ENCODE peak calls at places on chromosomes 12 and 14, in eight cellular contexts. R is cardiac muscle cell, E is LNCaP clone FGC, D is SK-N-SH, Y is AG04450, V is glutamatergic neuron, A is AG10803, K is pancreas. Z is an unnamed sample.
A peak's percentile ranks its signal among the peaks of the same experiment; 100 is the strongest.

GRCh38 chr14:23067847-23068791 is 10.8 kb upstream of the CDH24 start:
- DNase-seq in R (no peak), E (no peak), D (no peak), Y (no peak), V (no peak), A (no peak), K (no peak), Z (no peak)

GRCh38 chr12:54282949-54283593 is 2.5 kb downstream of the HNRNPA1 start:
- DNase-seq in R (no peak), E (no peak), D (no peak), Y (no peak), V (no peak), A (no peak), K (no peak), Z (no peak)

GRCh38 chr12:120790114-120790513 is 64.5 kb downstream of the ACADS start:
- DNase-seq in R (no peak), E (no peak), D (no peak), Y (no peak), V (no peak), A (no peak), K (no peak), Z (no peak)

GRCh38 chr14:87745507-87746118 is 247.4 kb downstream of the GALC start:
- DNase-seq in R (peak; percentile 40), E (peak; percentile 8), D (peak; percentile 52), Y (no peak), V (peak; percentile 52), A (peak; percentile 50), K (no peak), Z (no peak)

GRCh38 chr12:90287585-90287984 is 578.9 kb upstream of the ATP2B1 start:
- DNase-seq in R (no peak), E (no peak), D (no peak), Y (no peak), V (no peak), A (no peak), K (no peak), Z (no peak)

GRCh38 chr14:67633451-67634154 is 13.9 kb downstream of the ARG2 start:
- DNase-seq in R (no peak), E (no peak), D (no peak), Y (no peak), V (no peak), A (no peak), K (no peak), Z (no peak)

GRCh38 chr14:67641902-67642749 is 22.4 kb downstream of the ARG2 start:
- DNase-seq in R (no peak), E (no peak), D (no peak), Y (no peak), V (no peak), A (no peak), K (no peak), Z (no peak)

GRCh38 chr12:68264864-68265256 is 11.5 kb upstream of the IL22 start:
- DNase-seq in R (peak; percentile 69), E (no peak), D (no peak), Y (no peak), V (no peak), A (peak; percentile 72), K (no peak), Z (no peak)

GRCh38 chr14:59679872-59680271 is 103.3 kb upstream of the CCDC175 start:
- DNase-seq in R (no peak), E (no peak), D (no peak), Y (no peak), V (no peak), A (peak; percentile 3), K (no peak), Z (no peak)

GRCh38 chr12:23824358-23824757 is 125.1 kb downstream of the SOX5 start:
- DNase-seq in R (no peak), E (no peak), D (no peak), Y (no peak), V (no peak), A (no peak), K (peak; percentile 17), Z (no peak)

GRCh38 chr12:130813436-130813835 is 25.6 kb downstream of the STX2 start:
- DNase-seq in R (no peak), E (no peak), D (no peak), Y (no peak), V (peak; percentile 59), A (no peak), K (no peak), Z (no peak)

GRCh38 chr12:132053338-132054330 is 90.5 kb downstream of the DDX51 start:
- DNase-seq in R (no peak), E (no peak), D (no peak), Y (no peak), V (no peak), A (no peak), K (no peak), Z (no peak)

GRCh38 chr12:118402251-118402650 is 25.9 kb downstream of the SUDS3 start:
- DNase-seq in R (peak; percentile 45), E (no peak), D (no peak), Y (peak; percentile 60), V (no peak), A (peak; percentile 85), K (no peak), Z (no peak)

GRCh38 chr12:37548266-37548805 is 768.2 kb upstream of the ALG10B start:
- DNase-seq in R (no peak), E (no peak), D (no peak), Y (no peak), V (no peak), A (no peak), K (no peak), Z (no peak)

GRCh38 chr12:111828338-111828979 is 13.6 kb upstream of the MAPKAPK5 start:
- DNase-seq in R (no peak), E (no peak), D (no peak), Y (no peak), V (no peak), A (no peak), K (no peak), Z (no peak)

GRCh38 chr12:124655317-124656213 is 88.2 kb upstream of the NCOR2 start:
- DNase-seq in R (peak; percentile 98), E (no peak), D (peak; percentile 83), Y (peak; percentile 74), V (peak; percentile 87), A (peak; percentile 94), K (peak; percentile 64), Z (no peak)

GRCh38 chr14:95418858-95419257 is 97.6 kb downstream of the SYNE3 start:
- DNase-seq in R (no peak), E (no peak), D (no peak), Y (no peak), V (no peak), A (no peak), K (no peak), Z (no peak)

GRCh38 chr12:16220120-16220519 is 57.4 kb downstream of the SLC15A5 start:
- DNase-seq in R (no peak), E (no peak), D (no peak), Y (no peak), V (no peak), A (no peak), K (no peak), Z (no peak)

GRCh38 chr12:16218934-16219718 is 58.4 kb downstream of the SLC15A5 start:
- DNase-seq in R (no peak), E (no peak), D (no peak), Y (no peak), V (no peak), A (no peak), K (no peak), Z (no peak)

GRCh38 chr12:16224196-16224595 is 53.3 kb downstream of the SLC15A5 start:
- DNase-seq in R (no peak), E (no peak), D (no peak), Y (no peak), V (no peak), A (no peak), K (no peak), Z (no peak)

GRCh38 chr12:16225692-16226091 is 51.8 kb downstream of the SLC15A5 start:
- DNase-seq in R (no peak), E (no peak), D (no peak), Y (no peak), V (no peak), A (no peak), K (no peak), Z (no peak)

DNA sequence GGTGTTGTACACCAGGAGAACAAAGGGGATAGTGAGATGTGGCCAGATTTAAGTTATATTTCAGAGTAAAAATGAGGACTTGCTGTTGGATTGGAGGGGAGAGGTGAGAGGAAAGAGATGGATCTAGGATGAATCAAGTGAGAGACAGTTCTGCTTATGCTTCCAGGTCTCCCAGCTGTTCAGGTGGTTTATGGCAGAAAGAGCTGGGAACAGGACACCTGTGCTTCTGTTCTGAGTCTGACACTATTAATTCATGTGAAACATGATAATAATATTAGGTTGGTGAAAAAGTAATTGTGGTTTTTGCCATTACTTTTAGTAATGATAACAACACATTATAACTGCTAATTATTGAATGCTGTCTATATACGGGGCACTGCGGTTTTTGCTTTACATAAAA is 55.7 kb downstream of the SLC15A5 start:
- DNase-seq in R (no peak), E (no peak), D (no peak), Y (no peak), V (no peak), A (no peak), K (no peak), Z (no peak)
- TF ChIP-seq CTCF in R (no peak), E (no peak), D (no peak), Y (no peak), V (no peak), A (no peak), K (no peak), Z (no peak)

GRCh38 chr14:97713023-97713422 is 915.8 kb downstream of the VRK1 start:
- DNase-seq in R (no peak), E (no peak), D (no peak), Y (no peak), V (no peak), A (no peak), K (no peak), Z (no peak)
- TF ChIP-seq CTCF in R (no peak), E (no peak), D (no peak), Y (no peak), V (no peak), A (no peak), K (no peak), Z (no peak)

GRCh38 chr14:99745307-99745951 is 47.8 kb upstream of the EML1 start:
- DNase-seq in R (no peak), E (no peak), D (no peak), Y (peak; percentile 97), V (no peak), A (peak; percentile 43), K (no peak), Z (no peak)

GRCh38 chr14:99744873-99745224 is 48.4 kb upstream of the EML1 start:
- DNase-seq in R (no peak), E (no peak), D (no peak), Y (no peak), V (no peak), A (no peak), K (no peak), Z (no peak)

GRCh38 chr14:99742074-99742473 is 51.1 kb upstream of the EML1 start:
- DNase-seq in R (no peak), E (no peak), D (no peak), Y (no peak), V (no peak), A (no peak), K (no peak), Z (no peak)

GRCh38 chr14:99742509-99743487 is 50.4 kb upstream of the EML1 start:
- DNase-seq in R (no peak), E (no peak), D (no peak), Y (no peak), V (no peak), A (no peak), K (no peak), Z (no peak)

GRCh38 chr14:99744199-99744872 is 48.9 kb upstream of the EML1 start:
- DNase-seq in R (no peak), E (no peak), D (no peak), Y (no peak), V (no peak), A (peak; percentile 38), K (no peak), Z (no peak)
- TF ChIP-seq CTCF in R (no peak), E (no peak), D (peak; percentile 17), Y (no peak), V (no peak), A (no peak), K (no peak), Z (no peak)

GRCh38 chr12:105980048-105980447 is 158.7 kb downstream of the NUAK1 start:
- DNase-seq in R (no peak), E (no peak), D (no peak), Y (no peak), V (no peak), A (no peak), K (no peak), Z (no peak)
- TF ChIP-seq CTCF in R (no peak), E (no peak), D (no peak), Y (no peak), V (no peak), A (no peak), K (no peak), Z (no peak)